ENCODE peak calls at places on chromosome 9, in seven cellular contexts. K is stimulated activated CD8-positive, alpha-beta memory T cell treated with anti-CD3 and anti-CD28 coated beads, Interleukin-2, amount 100 ng/mL, for 48 hours; E is stimulated activated CD4-positive, alpha-beta T cell treated with anti-CD3 and anti-CD28 coated beads, Interleukin-15, amount 100 ng/mL, for 24 hours; L is hepatic stellate cell; N is fibroblast of pulmonary artery; Q is GM06990; D is retina. S is an unnamed sample.
A peak's percentile ranks its signal among the peaks of the same experiment; 100 is the strongest.

GRCh38 chr9:123375725-123376132 is 19.7 kb downstream of the CRB2 start:
- DNase-seq in K (no peak), E (no peak), L (no peak), N (no peak), Q (no peak), D (peak; percentile 62), S (peak; percentile 22)

GRCh38 chr9:132639322-132639721 is 30.5 kb downstream of the DDX31 start:
- DNase-seq in K (no peak), E (no peak), L (no peak), N (no peak), Q (no peak), D (no peak), S (no peak)

GRCh38 chr9:115250646-115251045 is 132.7 kb upstream of the TNC start:
- DNase-seq in K (no peak), E (no peak), L (peak; percentile 68), N (peak; percentile 95), Q (no peak), D (no peak), S (no peak)

GRCh38 chr9:126217121-126217520 is 109.5 kb upstream of the MVB12B start:
- DNase-seq in K (no peak), E (no peak), L (no peak), N (no peak), Q (no peak), D (no peak), S (no peak)

GRCh38 chr9:22107202-22107601 is 98.1 kb upstream of the CDKN2B start:
- DNase-seq in K (no peak), E (no peak), L (no peak), N (peak; percentile 50), Q (no peak), D (no peak), S (no peak)

GRCh38 chr9:27379311-27380236 is 82.6 kb upstream of the EQTN start:
- DNase-seq in K (no peak), E (no peak), L (no peak), N (no peak), Q (no peak), D (no peak), S (no peak)

GRCh38 chr9:69923972-69924371 is 103.4 kb downstream of the CFAP95 start:
- DNase-seq in K (no peak), E (no peak), L (no peak), N (no peak), Q (no peak), D (no peak), S (no peak)

GRCh38 chr9:108543251-108543768 is 312.5 kb downstream of the ACTL7B start:
- DNase-seq in K (no peak), E (no peak), L (no peak), N (no peak), Q (no peak), D (no peak), S (no peak)

GRCh38 chr9:13034696-13035006 is 244.8 kb downstream of the MPDZ start:
- DNase-seq in K (no peak), E (no peak), L (no peak), N (no peak), Q (no peak), D (no peak), S (no peak)

GRCh38 chr9:35736201-35736633 is 3.8 kb downstream of the CREB3 start:
- DNase-seq in K (peak; percentile 40), E (peak; percentile 74), L (peak; percentile 76), N (peak; percentile 88), Q (peak; percentile 50), D (peak; percentile 60), S (peak; percentile 72)

GRCh38 chr9:23820731-23821399 is 5.2 kb downstream of the ELAVL2 start:
- DNase-seq in K (no peak), E (peak; percentile 2), L (no peak), N (no peak), Q (no peak), D (peak; percentile 89), S (no peak)

GRCh38 chr9:106619211-106619610 is 243.8 kb upstream of the ZNF462 start:
- DNase-seq in K (no peak), E (no peak), L (no peak), N (peak; percentile 8), Q (no peak), D (no peak), S (no peak)

GRCh38 chr9:99112750-99113417 is 8.0 kb downstream of the TGFBR1 start:
- DNase-seq in K (no peak), E (peak; percentile 17), L (no peak), N (no peak), Q (no peak), D (no peak), S (no peak)

GRCh38 chr9:7671847-7672246 is 127.7 kb downstream of the DMAC1 start:
- DNase-seq in K (no peak), E (no peak), L (no peak), N (no peak), Q (no peak), D (no peak), S (no peak)

GRCh38 chr9:121748727-121749546 is 97.5 kb downstream of the DAB2IP start:
- DNase-seq in K (no peak), E (no peak), L (peak; percentile 92), N (no peak), Q (no peak), D (no peak), S (no peak)

GRCh38 chr9:38284768-38285080 is 107.8 kb upstream of the ALDH1B1 start:
- DNase-seq in K (no peak), E (no peak), L (no peak), N (no peak), Q (no peak), D (peak; percentile 88), S (no peak)

GRCh38 chr9:129379181-129379836 is 201.2 kb upstream of the IER5L start:
- DNase-seq in K (no peak), E (no peak), L (no peak), N (no peak), Q (no peak), D (no peak), S (no peak)

GRCh38 chr9:121778252-121779225 is 127.1 kb downstream of the DAB2IP start:
- DNase-seq in K (no peak), E (no peak), L (peak; percentile 32), N (peak; percentile 23), Q (no peak), D (no peak), S (no peak)

GRCh38 chr9:98795295-98795955 is 930 bp downstream of the ANKS6 start:
- DNase-seq in K (no peak), E (no peak), L (no peak), N (no peak), Q (no peak), D (no peak), S (no peak)

GRCh38 chr9:105341784-105342183 is 97.3 kb downstream of the SLC44A1 start:
- DNase-seq in K (no peak), E (no peak), L (no peak), N (peak; percentile 33), Q (peak; percentile 10), D (no peak), S (no peak)

GRCh38 chr9:36125062-36125855 is 11.3 kb upstream of the GLIPR2 start:
- DNase-seq in K (no peak), E (no peak), L (no peak), N (no peak), Q (no peak), D (no peak), S (no peak)

GRCh38 chr9:81844131-81844567 is 84.1 kb upstream of the SPATA31D4 start:
- DNase-seq in K (no peak), E (no peak), L (no peak), N (no peak), Q (no peak), D (peak; percentile 14), S (no peak)

GRCh38 chr9:84754896-84755295 is 85.4 kb downstream of the NTRK2 start:
- DNase-seq in K (no peak), E (no peak), L (no peak), N (no peak), Q (no peak), D (no peak), S (no peak)

GRCh38 chr9:124782661-124783574 is 6.0 kb downstream of the OLFML2A start:
- DNase-seq in K (no peak), E (no peak), L (no peak), N (no peak), Q (no peak), D (no peak), S (peak; percentile 6)

GRCh38 chr9:101479337-101480045 is 43.9 kb upstream of the ALDOB start:
- DNase-seq in K (no peak), E (no peak), L (no peak), N (no peak), Q (no peak), D (no peak), S (no peak)

GRCh38 chr9:38309324-38310195 is 82.9 kb upstream of the ALDH1B1 start:
- DNase-seq in K (no peak), E (no peak), L (no peak), N (no peak), Q (no peak), D (no peak), S (no peak)